ENCODE peak calls at places on chromosomes 13 and 19, in six cellular contexts. L is HT1080, U is sciatic nerve, Q is AG09309, R is kidney tubule cell, J is adipocyte. A is an unnamed sample.

GRCh38 chr19:13996928-13997636 is 9.0 kb downstream of the RFX1 start:
- DNase-seq in Q (no peak), J (no peak), U (no peak), R (no peak), L (no peak), A (no peak)

GRCh38 chr13:86425127-86425526 is 625.9 kb upstream of the SLITRK6 start:
- DNase-seq in L (no peak), J (no peak), Q (no peak), U (no peak), R (no peak), A (no peak)

GRCh38 chr19:44025217-44025936 is at the start of gene ZNF222:
- DNase-seq in Q (peak), L (peak), U (peak), R (peak), J (peak), A (peak)

GRCh38 chr19:39082745-39083598 is 1.2 kb upstream of the ACP7 start:
- DNase-seq in U (no peak), Q (no peak), L (no peak), R (no peak), J (no peak), A (no peak)

GRCh38 chr13:39317284-39317683 is 279.0 kb downstream of the NHLRC3 start:
- DNase-seq in Q (no peak), L (peak), J (peak), R (no peak), U (no peak), A (no peak)

GRCh38 chr19:934865-935422 is 9.1 kb downstream of the ARID3A start:
- DNase-seq in L (no peak), J (no peak), R (peak), U (peak), Q (no peak), A (no peak)

GRCh38 chr13:97194473-97194872 is 27.7 kb upstream of the MBNL2 start:
- DNase-seq in J (peak), U (no peak), Q (no peak), R (peak), L (peak), A (no peak)

GRCh38 chr19:13796301-13797057 is 1.2 kb downstream of the ZSWIM4 start:
- DNase-seq in U (peak), J (peak), Q (peak), L (peak), R (peak), A (no peak)

GRCh38 chr13:110004814-110005213 is 218.4 kb upstream of the IRS2 start:
- DNase-seq in J (no peak), R (no peak), L (no peak), Q (no peak), U (no peak), A (no peak)

GRCh38 chr13:111873676-111874178 is 193.2 kb upstream of the SOX1 start:
- DNase-seq in J (no peak), L (no peak), U (no peak), R (no peak), Q (no peak), A (no peak)

GRCh38 chr13:105817498-105817897 is 718.0 kb downstream of the EFNB2 start:
- DNase-seq in U (no peak), L (no peak), R (peak), J (no peak), Q (no peak), A (no peak)

GRCh38 chr19:14333101-14333871 is 48.0 kb upstream of the ADGRE5 start:
- DNase-seq in L (no peak), Q (no peak), J (peak), U (no peak), R (no peak), A (peak)

GRCh38 chr19:4581381-4582111 is 22.1 kb upstream of the SEMA6B start:
- DNase-seq in Q (no peak), L (no peak), U (no peak), J (peak), R (no peak), A (no peak)

GRCh38 chr19:10173527-10173926 is 21.2 kb downstream of the DNMT1 start:
- DNase-seq in R (peak), U (no peak), Q (no peak), L (peak), J (peak), A (no peak)

GRCh38 chr13:32443111-32443510 is 15.2 kb upstream of the N4BP2L1 start:
- DNase-seq in J (peak), L (peak), Q (no peak), R (peak), U (no peak), A (no peak)

GRCh38 chr19:46383846-46384245 is 29.5 kb downstream of the CCDC8 start:
- DNase-seq in Q (no peak), R (no peak), U (peak), J (no peak), L (no peak), A (no peak)

GRCh38 chr19:45630463-45630862 is 8.7 kb downstream of the EML2 start:
- DNase-seq in L (peak), U (no peak), R (peak), J (peak), Q (peak), A (no peak)

GRCh38 chr13:102018716-102019115 is 383.1 kb downstream of the FGF14 start:
- DNase-seq in L (no peak), U (no peak), R (peak), Q (no peak), J (no peak), A (no peak)

A was measured in progenitor cell of endocrine pancreas.